ENCODE peak calls at places on chromosomes 12 and 14, in four cellular contexts. U is H1, S is HCT116, N is HepG2. B is an unnamed sample.

GRCh38 chr12:75666126-75666979 is 154.9 kb upstream of the KRR1 start:
- DNase-seq in U (no peak), S (no peak), N (peak; percentile 97), B (no peak)

GRCh38 chr12:39239484-39240143 is 203.3 kb downstream of the KIF21A start:
- DNase-seq in S (no peak), N (no peak), U (no peak), B (no peak)

GRCh38 chr12:120529641-120530314 is 820 bp upstream of the COQ5 start:
- DNase-seq in N (peak; percentile 68), U (no peak), S (peak; percentile 41), B (peak; percentile 30)

GRCh38 chr14:22478670-22479069 is 110.4 kb downstream of the DAD1 start:
- DNase-seq in S (no peak), N (no peak), U (no peak), B (no peak)

GRCh38 chr12:21526053-21526452 is at the start of gene SPX:
- DNase-seq in U (no peak), S (no peak), N (peak; percentile 6), B (no peak)

GRCh38 chr14:98742001-98742400 is 530.0 kb downstream of the BCL11B start:
- DNase-seq in U (peak; percentile 19), N (no peak), S (no peak), B (no peak)

GRCh38 chr14:54650331-54651017 is 83.5 kb downstream of the SAMD4A start:
- DNase-seq in S (no peak), N (peak; percentile 78), U (no peak), B (no peak)

GRCh38 chr12:29088611-29089219 is 60.4 kb upstream of the FAR2 start:
- DNase-seq in N (peak; percentile 1), U (no peak), S (no peak), B (peak; percentile 22)

GRCh38 chr14:21070083-21070609 is at the start of gene ARHGEF40:
- DNase-seq in U (no peak), S (no peak), N (no peak), B (peak; percentile 87)

GRCh38 chr14:54807881-54808280 is 94.7 kb downstream of the GCH1 start:
- DNase-seq in N (no peak), U (no peak), S (no peak), B (no peak)

GRCh38 chr12:75190846-75191245 is 18.8 kb downstream of the KCNC2 start:
- DNase-seq in N (no peak), S (no peak), U (no peak), B (no peak)

GRCh38 chr12:79168687-79169086 is 304.1 kb downstream of the SYT1 start:
- DNase-seq in S (no peak), N (no peak), U (no peak), B (no peak)

GRCh38 chr12:79174656-79175055 is 310.1 kb downstream of the SYT1 start:
- DNase-seq in U (no peak), N (peak; percentile 5), S (peak; percentile 42), B (no peak)
- TF ChIP-seq YY1 in U (no peak), N (no peak), S (no peak), B (no peak)

GRCh38 chr12:11209098-11209497 is 22.4 kb upstream of the TAS2R42 start:
- DNase-seq in N (peak; percentile 10), U (no peak), S (no peak), B (no peak)
- TF ChIP-seq YY1 in N (no peak), U (no peak), S (no peak), B (no peak)

DNA sequence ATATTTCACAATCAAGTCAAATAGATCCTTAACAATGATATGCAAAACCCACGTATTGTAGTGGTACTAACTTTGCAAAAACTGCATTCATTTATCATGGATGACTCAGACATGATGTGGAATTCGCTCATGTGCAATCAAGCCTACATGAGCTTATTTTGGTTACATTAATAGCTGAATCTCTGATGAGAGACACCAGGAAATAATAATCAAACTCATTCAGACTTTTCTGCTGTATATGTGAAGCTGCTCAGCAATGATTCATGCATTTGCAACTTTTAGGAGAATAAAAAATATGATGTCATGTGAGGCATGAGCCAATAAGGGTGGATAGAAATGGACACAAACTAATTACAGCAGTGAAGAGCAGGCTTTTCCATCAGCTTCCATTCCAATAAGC is 1075.8 kb upstream of the TMEM132C start:
- DNase-seq in U (no peak), S (no peak), N (no peak), B (no peak)
- TF ChIP-seq YY1 in U (no peak), S (no peak), N (no peak), B (no peak)

GRCh38 chr14:103521438-103521961 is 1.1 kb downstream of the CKB start:
- DNase-seq in U (no peak), S (no peak), N (no peak), B (peak; percentile 78)
- TF ChIP-seq YY1 in U (no peak), S (no peak), N (no peak), B (no peak)

B was measured in SK-N-SH.